ENCODE peak calls at places on chromosomes 16 and 17, in eight cellular contexts. P is endodermal cell, C is fibroblast of the aortic adventitia, R is omental fat pad, I is OCI-LY7, Q is neural progenitor cell, B is GM20000, L is body of pancreas. N is an unnamed sample.

GRCh38 chr17:80732268-80732667 is 187.6 kb downstream of the RPTOR start:
- DNase-seq in I (no peak), P (no peak), C (peak), Q (peak), B (no peak), L (no peak), R (no peak), N (no peak)

GRCh38 chr16:9316615-9317014 is 225.2 kb downstream of the HAPSTR1 start:
- DNase-seq in R (no peak), L (peak), C (no peak), P (no peak), I (no peak), Q (no peak), B (no peak), N (no peak)

GRCh38 chr16:85759136-85759535 is 8.2 kb upstream of the C16orf74 start:
- DNase-seq in Q (no peak), I (peak), B (no peak), C (no peak), P (no peak), L (no peak), R (no peak), N (no peak)

GRCh38 chr17:700504-701094 is 14.0 kb downstream of the VPS53 start:
- DNase-seq in C (peak), P (no peak), R (no peak), B (peak), I (peak), Q (peak), L (no peak), N (no peak)

GRCh38 chr17:76872221-76872873 is 4.1 kb downstream of the MGAT5B start:
- DNase-seq in L (no peak), I (no peak), P (no peak), C (peak), Q (no peak), B (no peak), R (no peak), N (no peak)

GRCh38 chr16:1299868-1300203 is 9.6 kb upstream of the UBE2I start:
- DNase-seq in B (no peak), L (no peak), C (no peak), Q (no peak), P (no peak), R (no peak), I (no peak), N (no peak)

GRCh38 chr16:47713225-47713595 is 252.1 kb downstream of the PHKB start:
- DNase-seq in I (no peak), P (no peak), C (peak), L (no peak), Q (no peak), B (no peak), R (no peak), N (no peak)

GRCh38 chr17:41772586-41773189 is 13.8 kb downstream of the JUP start:
- DNase-seq in I (no peak), L (no peak), B (no peak), P (no peak), Q (no peak), R (no peak), C (no peak), N (no peak)

GRCh38 chr17:39246274-39246673 is 20.5 kb upstream of the STAC2 start:
- DNase-seq in I (no peak), B (no peak), Q (no peak), L (no peak), R (no peak), P (peak), C (no peak), N (no peak)
- TF ChIP-seq CTCF in I (peak), B (no peak), Q (no peak), L (no peak), R (no peak), P (peak), C (peak), N (peak)

GRCh38 chr16:67399749-67400704 is 6.7 kb upstream of the TPPP3 start:
- DNase-seq in I (no peak), C (no peak), B (peak), P (no peak), R (no peak), Q (no peak), L (no peak), N (no peak)
- TF ChIP-seq CTCF in I (peak), C (no peak), B (no peak), P (peak), R (no peak), Q (peak), L (no peak), N (no peak)

GRCh38 chr16:29700253-29700987 is 21.4 kb downstream of the QPRT start:
- DNase-seq in P (peak), B (peak), C (peak), I (peak), L (peak), R (peak), Q (peak), N (peak)

GRCh38 chr16:29701214-29701555 is 22.2 kb downstream of the QPRT start:
- DNase-seq in C (no peak), B (no peak), R (no peak), Q (no peak), I (no peak), P (no peak), L (no peak), N (no peak)

GRCh38 chr16:29702307-29702706 is 23.3 kb downstream of the QPRT start:
- DNase-seq in B (no peak), C (no peak), R (no peak), P (no peak), Q (no peak), L (no peak), I (peak), N (no peak)

GRCh38 chr16:29708917-29709600 is 30.1 kb downstream of the QPRT start:
- DNase-seq in R (no peak), C (no peak), L (no peak), P (peak), B (no peak), Q (peak), I (no peak), N (no peak)

DNA sequence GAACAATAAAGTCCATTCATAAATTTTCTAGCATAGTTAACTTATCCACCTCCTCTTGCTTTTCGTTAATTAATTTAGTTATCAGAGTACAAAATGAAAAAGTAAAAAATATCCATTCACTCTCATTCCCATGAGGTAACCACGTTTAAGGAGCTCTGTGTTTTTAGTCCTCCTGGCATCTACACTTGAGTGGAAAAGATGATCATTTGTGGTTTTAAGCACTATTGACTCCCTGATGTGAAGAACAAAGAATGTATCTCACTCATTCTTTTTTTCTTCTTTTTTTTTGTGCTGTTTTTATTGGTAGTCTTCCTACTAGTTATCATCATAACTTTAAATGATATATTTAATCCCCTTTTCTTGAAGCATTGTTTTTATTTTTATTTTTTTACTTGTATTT is 26.1 kb downstream of the QPRT start:
- DNase-seq in R (no peak), I (no peak), B (no peak), L (no peak), P (no peak), Q (no peak), C (no peak), N (no peak)
- TF ChIP-seq CTCF in R (no peak), I (no peak), B (no peak), L (no peak), P (no peak), Q (no peak), C (no peak), N (no peak)

DNA sequence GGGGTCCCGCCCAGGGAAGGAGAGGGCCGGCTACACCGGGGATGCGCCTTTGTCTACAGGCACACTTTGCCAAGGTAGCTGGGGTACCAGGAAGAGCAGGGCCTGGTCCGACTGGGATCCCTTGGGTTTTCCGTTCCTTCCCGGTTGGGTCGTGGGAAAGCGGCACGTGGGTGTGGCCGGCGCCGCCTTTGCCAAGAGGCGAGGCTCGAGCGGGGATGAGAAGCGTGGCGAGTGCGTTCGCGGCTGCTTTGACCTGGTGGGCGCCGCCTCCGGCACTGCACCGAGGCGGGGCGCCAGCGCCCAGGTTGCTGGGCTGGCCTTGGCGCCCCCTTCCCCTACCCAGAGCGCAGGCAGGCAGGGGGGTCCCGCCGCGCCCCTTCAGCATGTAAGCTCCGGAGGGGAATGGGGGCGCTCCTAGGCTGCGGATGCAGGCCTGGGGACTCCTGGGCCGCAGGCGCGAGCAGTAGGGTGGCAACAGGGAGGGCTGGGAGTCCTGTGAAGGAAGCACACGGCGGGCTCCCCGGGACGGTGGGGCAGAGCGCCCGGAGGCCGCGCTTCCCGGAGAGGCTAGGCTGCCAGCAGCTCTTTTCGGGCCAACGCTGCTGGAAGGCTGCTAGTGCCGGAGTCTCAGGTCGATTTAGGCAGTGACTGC is 2.0 kb downstream of the HAS3 start:
- DNase-seq in B (peak), R (no peak), L (peak), C (peak), Q (peak), I (no peak), P (peak), N (peak)
- TF ChIP-seq CTCF in B (no peak), R (no peak), L (no peak), C (no peak), Q (peak), I (no peak), P (peak), N (no peak)

DNA sequence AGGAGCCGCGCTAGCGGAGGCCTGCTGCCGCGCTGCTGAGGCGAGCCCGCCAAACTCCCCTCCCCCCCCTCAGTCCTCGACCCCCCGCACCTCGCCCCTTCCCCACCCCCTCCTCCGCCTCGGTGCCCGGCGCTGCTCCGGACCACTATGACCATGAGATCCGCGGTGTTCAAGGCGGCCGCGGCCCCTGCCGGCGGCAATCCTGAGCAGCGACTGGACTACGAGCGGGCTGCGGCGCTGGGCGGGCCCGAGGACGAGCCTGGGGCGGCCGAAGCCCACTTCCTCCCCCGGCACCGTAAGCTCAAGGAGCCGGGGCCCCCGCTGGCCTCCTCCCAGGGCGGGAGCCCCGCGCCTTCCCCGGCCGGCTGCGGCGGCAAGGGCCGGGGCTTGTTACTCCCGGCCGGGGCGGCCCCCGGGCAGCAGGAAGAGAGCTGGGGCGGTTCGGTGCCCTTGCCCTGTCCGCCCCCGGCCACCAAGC is 734 bp downstream of the MSL1 start:
- DNase-seq in I (peak), L (peak), C (no peak), P (peak), Q (peak), B (peak), R (no peak), N (peak)
- TF ChIP-seq CTCF in I (no peak), L (peak), C (peak), P (no peak), Q (peak), B (no peak), R (no peak), N (no peak)

GRCh38 chr17:43330876-43331639 is 67.7 kb upstream of the ARL4D start:
- DNase-seq in R (no peak), B (no peak), I (peak), Q (peak), L (no peak), P (no peak), C (no peak), N (no peak)
- TF ChIP-seq CTCF in R (no peak), B (no peak), I (peak), Q (peak), L (no peak), P (peak), C (no peak), N (no peak)

DNA sequence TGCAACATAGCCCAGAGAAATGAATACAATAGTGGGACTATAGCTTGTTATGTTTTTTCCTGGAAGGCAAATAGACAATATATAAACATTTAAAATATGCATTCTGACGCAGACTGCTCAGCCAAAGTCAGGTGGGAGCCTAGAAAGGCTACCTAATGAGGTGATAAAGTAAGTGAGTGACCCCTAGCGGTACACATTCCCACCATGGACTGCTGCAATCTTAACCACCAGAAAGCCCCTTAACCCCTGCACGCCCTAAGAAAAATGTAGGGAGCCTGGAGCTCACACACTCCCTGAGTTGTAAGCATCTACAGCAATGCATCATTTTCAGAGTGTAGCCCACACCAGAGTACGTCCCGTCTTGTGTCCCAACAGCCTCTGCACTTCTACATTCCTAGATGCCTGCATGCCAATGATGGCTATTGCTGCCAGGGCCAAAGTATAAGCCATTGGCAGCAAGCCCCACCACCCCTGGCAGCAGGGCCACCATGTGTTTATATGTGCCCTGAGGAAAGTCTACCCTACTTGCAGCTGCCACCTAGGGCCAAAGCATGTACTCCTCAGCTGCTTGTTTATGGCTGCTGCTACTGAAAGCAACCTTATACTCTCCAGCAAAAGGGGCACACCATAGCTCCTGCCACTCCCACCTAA is 127.6 kb downstream of the KIF2B start:
- DNase-seq in P (peak), B (no peak), L (no peak), R (no peak), Q (peak), I (peak), C (no peak), N (no peak)
- TF ChIP-seq CTCF in P (peak), B (no peak), L (no peak), R (no peak), Q (peak), I (peak), C (no peak), N (peak)

DNA sequence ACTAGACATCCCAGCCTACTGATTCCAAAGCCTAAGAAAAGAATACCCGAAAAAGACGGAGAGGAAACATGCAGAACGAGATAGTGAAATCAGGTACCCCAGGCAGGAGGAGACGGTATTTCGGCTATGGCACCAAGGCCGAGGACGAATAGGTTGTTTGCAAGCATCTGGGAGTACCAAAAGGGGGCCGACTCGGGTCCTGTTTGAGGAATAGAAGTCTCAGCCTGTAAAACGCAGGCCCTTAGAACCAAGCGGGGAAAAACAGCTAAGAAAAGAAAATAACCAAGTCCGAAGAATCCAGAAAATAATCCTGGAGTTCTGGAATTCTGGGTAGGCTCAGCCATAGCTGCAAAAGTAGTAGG is 537 bp downstream of the SLC35B1 start:
- DNase-seq in C (peak), B (no peak), R (no peak), L (no peak), P (peak), I (peak), Q (peak), N (no peak)
- TF ChIP-seq CTCF in C (peak), B (no peak), R (no peak), L (no peak), P (no peak), I (peak), Q (no peak), N (no peak)

DNA sequence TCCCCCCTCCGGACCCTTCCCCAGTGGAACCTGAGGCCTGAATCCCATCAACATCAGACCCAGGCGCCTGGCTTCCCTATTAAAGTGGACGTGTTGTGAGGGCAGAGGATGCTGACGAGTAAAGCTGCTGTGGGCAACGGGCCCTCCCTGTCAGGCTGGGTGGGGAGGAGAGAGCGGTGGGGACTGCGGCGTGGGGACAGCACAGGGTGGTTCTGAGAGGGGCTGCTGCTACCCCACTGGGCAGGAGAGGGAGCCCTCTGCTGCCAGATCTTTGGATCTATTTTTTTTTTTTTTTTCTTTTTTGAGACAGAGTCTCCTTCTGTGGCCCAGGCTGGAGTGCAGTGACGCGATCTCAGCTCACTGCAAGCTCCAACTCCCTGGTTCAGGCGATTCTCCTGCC is 5.9 kb downstream of the CA5A start:
- DNase-seq in I (peak), P (peak), B (no peak), C (no peak), Q (no peak), L (no peak), R (no peak), N (peak)
- TF ChIP-seq CTCF in I (peak), P (peak), B (peak), C (peak), Q (peak), L (peak), R (no peak), N (no peak)

DNA sequence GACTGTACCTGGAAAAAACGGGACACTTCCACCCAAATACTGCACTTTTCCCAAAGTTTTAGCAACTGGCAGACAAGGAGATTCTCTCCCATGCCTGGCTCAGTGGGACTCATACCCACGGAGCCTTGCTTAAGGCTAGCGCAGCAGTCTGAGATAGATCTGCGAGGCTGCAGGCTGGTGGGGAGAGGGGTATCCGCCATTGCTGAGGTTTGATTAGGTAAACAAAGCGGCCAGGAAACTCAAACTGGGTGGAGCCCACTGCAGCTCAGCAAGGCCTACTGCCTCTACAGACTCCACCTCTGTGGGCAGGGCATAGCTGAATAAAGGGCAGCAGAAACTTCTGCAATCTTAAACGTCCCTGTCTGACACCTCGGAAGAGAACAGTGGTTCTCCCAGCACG is 44.8 kb downstream of the UTP18 start:
- DNase-seq in C (no peak), B (no peak), R (no peak), P (no peak), Q (no peak), L (no peak), I (no peak), N (no peak)
- TF ChIP-seq CTCF in C (no peak), B (no peak), R (no peak), P (no peak), Q (no peak), L (no peak), I (no peak), N (no peak)